ENCODE peak calls at places on chromosomes 4 and X, in five cellular contexts. One of them, this sample, is unnamed.
A peak's percentile ranks its signal among the peaks of the same experiment; 100 is the strongest.

GRCh38 chrX:151780621-151781020 is 46.1 kb downstream of the CNGA2 start:
- DNase-seq in AG09309: no peak
- DNase-seq in cardiac septum: no peak
- DNase-seq in fibroblast of mammary gland: no peak
- DNase-seq in heart right ventricle: no peak
- DNase-seq in this sample: no peak

GRCh38 chr4:89708903-89709361 is 128.0 kb downstream of the SNCA start:
- DNase-seq in cardiac septum: no peak
- DNase-seq in heart right ventricle: no peak
- DNase-seq in fibroblast of mammary gland: no peak
- DNase-seq in AG09309: peak; percentile 3
- DNase-seq in this sample: no peak

GRCh38 chrX:108000751-108001150 is 18.6 kb upstream of the TEX13B start:
- DNase-seq in AG09309: no peak
- DNase-seq in cardiac septum: no peak
- DNase-seq in fibroblast of mammary gland: peak; percentile 27
- DNase-seq in heart right ventricle: no peak
- DNase-seq in this sample: no peak

GRCh38 chrX:21821875-21822274 is 17.5 kb upstream of the MBTPS2 start:
- DNase-seq in fibroblast of mammary gland: no peak
- DNase-seq in AG09309: no peak
- DNase-seq in heart right ventricle: no peak
- DNase-seq in cardiac septum: no peak
- DNase-seq in this sample: no peak

GRCh38 chr4:165106518-165106917 is 6.1 kb downstream of the TMEM192 start:
- DNase-seq in AG09309: no peak
- DNase-seq in cardiac septum: no peak
- DNase-seq in heart right ventricle: no peak
- DNase-seq in fibroblast of mammary gland: no peak
- DNase-seq in this sample: no peak

GRCh38 chr4:43163101-43163792 is 270.7 kb downstream of the GRXCR1 start:
- DNase-seq in fibroblast of mammary gland: no peak
- DNase-seq in heart right ventricle: no peak
- DNase-seq in cardiac septum: no peak
- DNase-seq in AG09309: no peak
- DNase-seq in this sample: no peak

GRCh38 chrX:53031380-53031779 is 17.2 kb upstream of the GPR173 start:
- DNase-seq in heart right ventricle: no peak
- DNase-seq in AG09309: no peak
- DNase-seq in fibroblast of mammary gland: no peak
- DNase-seq in cardiac septum: no peak
- DNase-seq in this sample: no peak

GRCh38 chrX:68983004-68983857 is 154.4 kb downstream of the EFNB1 start:
- DNase-seq in cardiac septum: no peak
- DNase-seq in heart right ventricle: no peak
- DNase-seq in AG09309: no peak
- DNase-seq in fibroblast of mammary gland: no peak
- DNase-seq in this sample: no peak

GRCh38 chrX:113514906-113515305 is 674.3 kb upstream of the AMOT start:
- DNase-seq in fibroblast of mammary gland: no peak
- DNase-seq in cardiac septum: no peak
- DNase-seq in AG09309: no peak
- DNase-seq in heart right ventricle: no peak
- DNase-seq in this sample: no peak

GRCh38 chr4:6581566-6582121 is 6.7 kb downstream of the MAN2B2 start:
- DNase-seq in heart right ventricle: no peak
- DNase-seq in cardiac septum: no peak
- DNase-seq in AG09309: no peak
- DNase-seq in fibroblast of mammary gland: no peak
- DNase-seq in this sample: no peak

GRCh38 chrX:155645180-155645579 is 32.4 kb upstream of the TMLHE start:
- DNase-seq in AG09309: no peak
- DNase-seq in fibroblast of mammary gland: no peak
- DNase-seq in heart right ventricle: no peak
- DNase-seq in cardiac septum: no peak
- DNase-seq in this sample: no peak

GRCh38 chr4:179415842-179416223 is 1973.6 kb upstream of the AGA start:
- DNase-seq in AG09309: no peak
- DNase-seq in cardiac septum: no peak
- DNase-seq in fibroblast of mammary gland: no peak
- DNase-seq in heart right ventricle: no peak
- DNase-seq in this sample: no peak

This sample was measured in GM23248.